ENCODE peak calls at places on chromosome 18, in six cellular contexts. Q, B, N, H, A and J are unnamed samples.

GRCh38 chr18:8602040-8602439 is 7.2 kb upstream of the RAB12 start:
- DNase-seq in Q (no peak), B (no peak), N (no peak), H (no peak), A (no peak), J (no peak)

GRCh38 chr18:63444567-63444966 is 22.3 kb upstream of the VPS4B start:
- DNase-seq in Q (no peak), B (no peak), N (no peak), H (no peak), A (no peak), J (no peak)

GRCh38 chr18:80210312-80211083 is 36.8 kb downstream of the PARD6G start:
- DNase-seq in Q (no peak), B (no peak), N (no peak), H (no peak), A (no peak), J (no peak)

GRCh38 chr18:43060020-43060419 is 55.5 kb downstream of the RIT2 start:
- DNase-seq in Q (peak; percentile 76), B (no peak), N (no peak), H (no peak), A (no peak), J (no peak)

GRCh38 chr18:22613058-22613690 is 195.5 kb upstream of the CTAGE1 start:
- DNase-seq in Q (no peak), B (no peak), N (no peak), H (no peak), A (peak; percentile 59), J (no peak)

GRCh38 chr18:23259701-23260661 is 124.7 kb downstream of the CABLES1 start:
- DNase-seq in Q (peak; percentile 55), B (no peak), N (no peak), H (peak; percentile 66), A (peak; percentile 72), J (peak; percentile 45)

GRCh38 chr18:57585846-57586242 is 658 bp downstream of the FECH start:
- DNase-seq in Q (no peak), B (no peak), N (no peak), H (no peak), A (no peak), J (no peak)

GRCh38 chr18:32438173-32438572 is 32.5 kb downstream of the GAREM1 start:
- DNase-seq in Q (no peak), B (no peak), N (no peak), H (peak; percentile 24), A (no peak), J (peak; percentile 57)